ENCODE peak calls at places on chromosomes 1 and 21, in eight cellular contexts. M is HFFc6, K is lower lobe of right lung, I is endothelial cell, A is omental fat pad, Y is GM23338, U is activated B cell treated with CpG ODN at 0.5 μM for 24 hours, W is mucosa of descending colon. Q is an unnamed sample.

GRCh38 chr1:2544875-2545638 is 11.1 kb upstream of the TNFRSF14 start:
- DNase-seq in M (no peak), K (no peak), I (no peak), A (no peak), Y (no peak), U (no peak), W (peak), Q (no peak)

GRCh38 chr1:77582905-77583304 is 99.6 kb downstream of the ZZZ3 start:
- DNase-seq in M (no peak), K (no peak), I (no peak), A (no peak), Y (no peak), U (no peak), W (no peak), Q (no peak)

GRCh38 chr1:204736861-204737260 is 51.3 kb upstream of the LRRN2 start:
- DNase-seq in M (no peak), K (no peak), I (no peak), A (no peak), Y (no peak), U (no peak), W (no peak), Q (no peak)

GRCh38 chr1:75514270-75514669 is 96.6 kb downstream of the SLC44A5 start:
- DNase-seq in M (no peak), K (no peak), I (no peak), A (no peak), Y (no peak), U (no peak), W (no peak), Q (no peak)

GRCh38 chr1:15950763-15951295 is 25.1 kb downstream of the ZBTB17 start:
- DNase-seq in M (peak), K (no peak), I (no peak), A (peak), Y (no peak), U (no peak), W (no peak), Q (no peak)

GRCh38 chr1:209769171-209769904 is 13.5 kb downstream of the TRAF3IP3 start:
- DNase-seq in M (peak), K (peak), I (no peak), A (no peak), Y (no peak), U (no peak), W (peak), Q (no peak)

GRCh38 chr1:31239653-31240241 is at the start of gene NKAIN1:
- DNase-seq in M (no peak), K (no peak), I (peak), A (no peak), Y (peak), U (no peak), W (peak), Q (peak)

GRCh38 chr1:157154940-157155514 is 16.8 kb upstream of the ETV3 start:
- DNase-seq in M (no peak), K (peak), I (peak), A (peak), Y (peak), U (no peak), W (peak), Q (no peak)

GRCh38 chr1:61434276-61434675 is 290.7 kb downstream of the TM2D1 start:
- DNase-seq in M (no peak), K (no peak), I (no peak), A (no peak), Y (no peak), U (no peak), W (no peak), Q (no peak)

GRCh38 chr1:61433646-61434045 is 291.3 kb downstream of the TM2D1 start:
- DNase-seq in M (no peak), K (no peak), I (no peak), A (no peak), Y (no peak), U (no peak), W (no peak), Q (no peak)

GRCh38 chr1:61436491-61437120 is 288.3 kb downstream of the TM2D1 start:
- DNase-seq in M (no peak), K (no peak), I (no peak), A (no peak), Y (peak), U (no peak), W (no peak), Q (no peak)

GRCh38 chr1:61435226-61435625 is 289.7 kb downstream of the TM2D1 start:
- DNase-seq in M (no peak), K (no peak), I (no peak), A (no peak), Y (no peak), U (no peak), W (no peak), Q (no peak)

GRCh38 chr1:61436016-61436415 is 288.9 kb downstream of the TM2D1 start:
- DNase-seq in M (no peak), K (no peak), I (no peak), A (no peak), Y (no peak), U (no peak), W (no peak), Q (no peak)
- TF ChIP-seq CTCF in M (peak), K (no peak), I (no peak), A (no peak), Y (peak), U (no peak), W (no peak), Q (no peak)

GRCh38 chr1:105072446-105072845 is 1322.7 kb downstream of the AMY1C start:
- DNase-seq in M (no peak), K (no peak), I (no peak), A (no peak), Y (no peak), U (no peak), W (no peak), Q (no peak)

GRCh38 chr1:105073660-105074059 is 1324.0 kb downstream of the AMY1C start:
- DNase-seq in M (no peak), K (no peak), I (no peak), A (no peak), Y (no peak), U (no peak), W (no peak), Q (no peak)

DNA sequence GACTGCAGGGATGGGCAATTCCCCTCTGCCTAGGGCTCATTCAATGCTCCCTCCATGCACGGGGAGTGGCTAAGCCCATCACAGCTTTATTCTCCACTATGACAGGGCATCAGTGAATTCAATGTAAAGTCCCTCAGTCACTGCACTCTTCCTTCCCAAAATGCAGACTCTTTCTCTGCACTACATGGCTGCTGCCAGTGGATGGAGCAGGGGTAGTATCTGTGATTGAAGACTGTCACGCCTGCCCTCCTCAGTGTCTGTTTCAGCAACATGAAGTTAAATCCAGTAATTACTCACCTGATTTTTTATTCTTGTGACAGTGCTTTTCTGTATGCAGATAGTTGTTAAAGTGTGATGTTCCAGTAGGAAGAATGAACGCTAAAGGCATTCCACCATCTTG is 1323.2 kb downstream of the AMY1C start:
- DNase-seq in M (no peak), K (no peak), I (no peak), A (no peak), Y (peak), U (no peak), W (no peak), Q (no peak)
- TF ChIP-seq CTCF in M (no peak), K (no peak), I (no peak), A (no peak), Y (peak), U (no peak), W (no peak), Q (no peak)

GRCh38 chr21:44487831-44488230 is 32.5 kb downstream of the LRRC3 start:
- DNase-seq in M (peak), K (no peak), I (no peak), A (no peak), Y (peak), U (no peak), W (no peak), Q (no peak)
- TF ChIP-seq CTCF in M (peak), K (peak), I (peak), A (no peak), Y (peak), U (no peak), W (no peak), Q (peak)

GRCh38 chr1:21490774-21491482 is 18.3 kb upstream of the ALPL start:
- DNase-seq in M (peak), K (no peak), I (no peak), A (no peak), Y (peak), U (no peak), W (peak), Q (no peak)
- TF ChIP-seq CTCF in M (peak), K (peak), I (no peak), A (no peak), Y (peak), U (no peak), W (no peak), Q (no peak)

GRCh38 chr21:38223893-38224540 is 32.8 kb upstream of the KCNJ15 start:
- DNase-seq in M (no peak), K (no peak), I (no peak), A (no peak), Y (peak), U (no peak), W (no peak), Q (peak)

GRCh38 chr21:38221594-38221993 is 35.2 kb upstream of the KCNJ15 start:
- DNase-seq in M (no peak), K (no peak), I (no peak), A (no peak), Y (no peak), U (no peak), W (no peak), Q (no peak)

GRCh38 chr21:38220270-38220737 is 36.5 kb upstream of the KCNJ15 start:
- DNase-seq in M (no peak), K (no peak), I (no peak), A (no peak), Y (no peak), U (no peak), W (no peak), Q (no peak)

DNA sequence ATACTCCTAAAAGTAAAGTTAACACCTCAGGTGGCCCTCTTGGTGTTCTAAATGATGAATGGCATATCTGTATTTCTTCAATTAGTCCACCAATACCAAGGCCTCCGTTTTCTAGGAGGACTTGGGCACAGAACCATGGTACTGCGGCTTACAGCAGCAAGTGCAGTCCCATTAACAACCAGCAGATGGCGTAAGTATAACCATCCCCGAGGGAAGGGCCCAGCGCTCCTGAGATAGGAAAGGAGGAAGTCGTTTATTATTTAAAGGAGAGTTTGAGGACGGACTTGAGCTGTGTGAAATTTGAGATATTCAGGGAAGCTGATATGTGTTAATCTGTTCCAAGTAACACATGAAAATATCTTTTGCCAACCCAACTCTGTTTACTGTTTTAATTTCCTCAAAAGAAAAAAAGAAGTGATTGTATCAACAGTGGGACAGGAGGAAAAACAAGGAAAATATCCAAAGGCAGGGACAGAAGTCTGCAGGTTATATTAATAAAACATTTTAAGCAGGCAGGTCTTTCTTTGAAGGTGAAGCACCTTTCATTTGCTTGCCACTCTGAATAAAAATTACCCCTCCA is 37.7 kb upstream of the KCNJ15 start:
- DNase-seq in M (peak), K (peak), I (peak), A (peak), Y (peak), U (no peak), W (peak), Q (peak)
- TF ChIP-seq CTCF in M (peak), K (peak), I (peak), A (no peak), Y (peak), U (peak), W (peak), Q (peak)

DNA sequence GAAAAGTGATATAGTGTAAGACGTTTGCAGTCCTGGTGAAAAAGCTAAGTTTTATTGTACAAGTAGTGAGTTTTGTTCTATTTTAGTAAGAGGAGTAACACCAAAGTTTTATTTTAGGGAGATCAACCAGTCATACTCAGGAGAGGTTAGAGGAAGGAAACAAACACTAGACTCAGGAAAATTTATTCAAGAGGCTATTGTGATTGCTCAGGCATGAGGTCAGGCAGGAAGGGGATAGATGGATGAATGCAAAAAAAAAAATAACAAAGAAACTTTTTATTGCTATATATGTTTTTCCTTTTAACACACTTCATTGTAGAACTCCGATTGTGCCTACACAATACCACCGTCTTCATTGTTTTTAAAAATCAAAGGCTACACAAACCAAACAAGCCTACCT is 189.0 kb downstream of the LYPLAL1 start:
- DNase-seq in M (no peak), K (no peak), I (no peak), A (no peak), Y (no peak), U (no peak), W (no peak), Q (no peak)
- TF ChIP-seq CTCF in M (no peak), K (no peak), I (no peak), A (no peak), Y (no peak), U (no peak), W (no peak), Q (no peak)